ENCODE peak calls at places on chromosome 1, in seven cellular contexts. H is hepatocyte, T is DMS153, A is mammary epithelial cell, G is OCI-M1, Z is activated T-helper 1 cell treated with Interleukin-2 at 50 U/mL for 16 hours, K is GDM1. V is an unnamed sample.

GRCh38 chr1:11023201-11023600 is 10.7 kb downstream of the TARDBP start:
- DNase-seq in Z (no peak), K (no peak), T (no peak), H (no peak), A (no peak), G (no peak), V (no peak)

GRCh38 chr1:174274884-174275283 is 115.6 kb downstream of the RABGAP1L start:
- DNase-seq in G (no peak), Z (no peak), A (no peak), H (no peak), K (no peak), T (no peak), V (no peak)

GRCh38 chr1:234782057-234782800 is 172.3 kb upstream of the IRF2BP2 start:
- DNase-seq in T (no peak), Z (no peak), H (peak; percentile 30), K (no peak), A (no peak), G (no peak), V (no peak)

GRCh38 chr1:160211010-160211790 is 6.0 kb downstream of the PEA15 start:
- DNase-seq in K (no peak), A (no peak), H (no peak), T (no peak), G (no peak), Z (no peak), V (no peak)

GRCh38 chr1:145871994-145872411 is 13.1 kb upstream of the PIAS3 start:
- DNase-seq in A (peak; percentile 22), G (no peak), T (no peak), Z (peak; percentile 21), K (no peak), H (no peak), V (no peak)

GRCh38 chr1:193077991-193078390 is 18.6 kb downstream of the RO60 start:
- DNase-seq in G (no peak), Z (no peak), H (no peak), K (no peak), A (no peak), T (no peak), V (no peak)

GRCh38 chr1:158087320-158087927 is 93.3 kb upstream of the CD1D start:
- DNase-seq in H (peak; percentile 82), K (peak; percentile 68), T (peak; percentile 44), A (peak; percentile 35), Z (no peak), G (peak; percentile 78), V (peak; percentile 43)

GRCh38 chr1:169102567-169102966 is 3.9 kb upstream of the ATP1B1 start:
- DNase-seq in G (no peak), H (peak; percentile 77), T (peak; percentile 40), K (no peak), Z (no peak), A (peak; percentile 66), V (no peak)

GRCh38 chr1:200888349-200888838 is 6.3 kb upstream of the INAVA start:
- DNase-seq in G (no peak), K (peak; percentile 72), T (no peak), H (peak; percentile 8), Z (peak; percentile 40), A (peak; percentile 74), V (no peak)

GRCh38 chr1:166865931-166866330 is 10.1 kb downstream of the TADA1 start:
- DNase-seq in K (no peak), A (no peak), Z (no peak), G (no peak), H (peak; percentile 40), T (no peak), V (no peak)

GRCh38 chr1:94674876-94675275 is 133.3 kb upstream of the F3 start:
- DNase-seq in T (no peak), H (no peak), K (no peak), A (no peak), G (no peak), Z (no peak), V (no peak)

GRCh38 chr1:232856556-232856955 is 51.3 kb downstream of the MAP10 start:
- DNase-seq in A (no peak), G (no peak), K (no peak), Z (no peak), T (no peak), H (no peak), V (no peak)

GRCh38 chr1:110250749-110251148 is 40.6 kb downstream of the KCNC4 start:
- DNase-seq in H (no peak), A (no peak), K (no peak), Z (no peak), T (no peak), G (no peak), V (no peak)

GRCh38 chr1:67623906-67624305 is 61.1 kb upstream of the GADD45A start:
- DNase-seq in T (no peak), K (no peak), G (no peak), A (no peak), H (no peak), Z (no peak), V (no peak)

GRCh38 chr1:61616830-61617229 is 108.1 kb downstream of the TM2D1 start:
- DNase-seq in K (no peak), Z (no peak), H (no peak), G (no peak), T (no peak), A (no peak), V (no peak)

GRCh38 chr1:67524143-67525052 is 94.2 kb upstream of the SERBP1 start:
- DNase-seq in T (peak; percentile 73), G (peak; percentile 18), Z (no peak), H (no peak), A (peak; percentile 48), K (no peak), V (no peak)

GRCh38 chr1:206476591-206476990 is 6.3 kb downstream of the IKBKE start:
- DNase-seq in A (no peak), Z (no peak), K (no peak), H (no peak), G (no peak), T (no peak), V (no peak)

GRCh38 chr1:6234502-6235295 is 1.1 kb downstream of the ICMT start:
- DNase-seq in H (no peak), Z (no peak), A (no peak), G (peak; percentile 58), K (no peak), T (no peak), V (no peak)

GRCh38 chr1:45258059-45258650 is 51.8 kb upstream of the ZSWIM5 start:
- DNase-seq in H (no peak), T (no peak), A (no peak), Z (no peak), G (peak; percentile 7), K (no peak), V (no peak)

GRCh38 chr1:36784147-36784862 is 250.0 kb downstream of the GRIK3 start:
- DNase-seq in G (no peak), K (no peak), Z (no peak), H (no peak), A (no peak), T (no peak), V (no peak)

GRCh38 chr1:156095906-156096508 is 13.7 kb upstream of the MEX3A start:
- DNase-seq in H (no peak), G (no peak), Z (no peak), K (no peak), T (no peak), A (peak; percentile 55), V (no peak)

GRCh38 chr1:221871056-221871455 is 129.2 kb upstream of the DUSP10 start:
- DNase-seq in G (no peak), Z (no peak), A (no peak), H (no peak), T (no peak), K (no peak), V (no peak)

GRCh38 chr1:154730251-154730650 is 122.3 kb upstream of the ADAR start:
- DNase-seq in K (peak; percentile 42), G (peak; percentile 71), H (peak; percentile 35), Z (no peak), A (peak; percentile 77), T (peak; percentile 98), V (peak; percentile 81)

GRCh38 chr1:175783126-175783722 is 39.8 kb upstream of the TNR start:
- DNase-seq in Z (no peak), T (no peak), H (no peak), G (no peak), A (peak; percentile 24), K (no peak), V (no peak)

GRCh38 chr1:121483234-121483633 is 298.5 kb downstream of the SRGAP2C start:
- DNase-seq in Z (no peak), T (no peak), G (peak; percentile 66), A (no peak), H (no peak), K (no peak), V (no peak)

GRCh38 chr1:219506337-219506944 is 106.5 kb downstream of the ZC3H11B start:
- DNase-seq in K (no peak), Z (no peak), G (no peak), T (no peak), H (peak; percentile 11), A (no peak), V (no peak)

GRCh38 chr1:8009043-8010002 is 16.8 kb downstream of the ERRFI1 start:
- DNase-seq in H (no peak), K (no peak), Z (no peak), G (no peak), A (no peak), T (no peak), V (no peak)

GRCh38 chr1:116314305-116314919 is 58.6 kb upstream of the ATP1A1 start:
- DNase-seq in K (no peak), T (no peak), Z (no peak), A (no peak), H (no peak), G (no peak), V (no peak)

GRCh38 chr1:204418174-204419063 is 6.8 kb upstream of the PPP1R15B start:
- DNase-seq in H (no peak), Z (no peak), K (no peak), A (no peak), T (no peak), G (peak; percentile 69), V (no peak)

GRCh38 chr1:175845985-175846384 is 102.6 kb upstream of the TNR start:
- DNase-seq in H (no peak), Z (no peak), K (no peak), T (no peak), A (no peak), G (no peak), V (no peak)

GRCh38 chr1:60281360-60281932 is 207.9 kb upstream of the C1orf87 start:
- DNase-seq in T (peak; percentile 91), K (no peak), A (peak; percentile 55), G (peak; percentile 78), H (peak; percentile 85), Z (no peak), V (peak; percentile 80)

V was measured in NCI-H510A.